ENCODE peak calls at places on chromosomes 2 and 18, in six cellular contexts. Y is brain microvascular endothelial cell, A is heart left ventricle, I is endothelial cell, J is foreskin fibroblast, V is epithelial cell of esophagus. E is an unnamed sample.

GRCh38 chr2:13227543-13227942 is 510.8 kb downstream of the TRIB2 start:
- DNase-seq in V (no peak), I (no peak), J (no peak), Y (no peak), A (no peak), E (no peak)

GRCh38 chr2:10597956-10598355 is 91.8 kb downstream of the NOL10 start:
- DNase-seq in A (no peak), J (no peak), I (no peak), Y (no peak), V (no peak), E (no peak)

GRCh38 chr2:223759569-223760430 is 77.6 kb downstream of the AP1S3 start:
- DNase-seq in A (no peak), J (peak; percentile 43), Y (peak; percentile 56), V (peak; percentile 98), I (no peak), E (peak; percentile 95)

GRCh38 chr18:68221116-68221724 is 493.7 kb downstream of the TMX3 start:
- DNase-seq in J (no peak), I (no peak), A (no peak), Y (no peak), V (no peak), E (no peak)

GRCh38 chr18:28087173-28087563 is 89.8 kb downstream of the CDH2 start:
- DNase-seq in A (no peak), V (no peak), I (no peak), Y (no peak), J (peak; percentile 43), E (peak; percentile 74)

GRCh38 chr18:13477147-13477683 is 249.1 kb downstream of the FAM210A start:
- DNase-seq in A (no peak), V (no peak), Y (no peak), J (no peak), I (no peak), E (no peak)

GRCh38 chr2:98308532-98308931 is 37.7 kb upstream of the CNGA3 start:
- DNase-seq in I (no peak), Y (no peak), J (peak; percentile 6), A (no peak), V (no peak), E (no peak)

GRCh38 chr2:71743995-71744675 is 290.8 kb downstream of the DYSF start:
- DNase-seq in A (no peak), J (peak; percentile 45), Y (no peak), V (peak; percentile 32), I (no peak), E (peak; percentile 46)

GRCh38 chr2:37918742-37919186 is 6.3 kb upstream of the RMDN2 start:
- DNase-seq in Y (no peak), I (no peak), A (no peak), J (peak; percentile 41), V (no peak), E (peak; percentile 27)

GRCh38 chr2:230219419-230220331 is at the start of gene SP110:
- DNase-seq in J (peak; percentile 91), I (peak; percentile 47), Y (peak; percentile 87), A (peak; percentile 82), V (peak; percentile 97), E (peak; percentile 97)

GRCh38 chr2:239094727-239095266 is 246.9 kb downstream of the TWIST2 start:
- DNase-seq in V (no peak), Y (no peak), I (no peak), J (no peak), A (no peak), E (no peak)

GRCh38 chr2:239093956-239094355 is 246.1 kb downstream of the TWIST2 start:
- DNase-seq in I (no peak), Y (no peak), A (no peak), J (peak; percentile 87), V (no peak), E (no peak)

GRCh38 chr2:239093487-239093886 is 245.6 kb downstream of the TWIST2 start:
- DNase-seq in V (no peak), Y (no peak), I (no peak), J (no peak), A (no peak), E (no peak)

GRCh38 chr2:239095475-239095874 is 247.6 kb downstream of the TWIST2 start:
- DNase-seq in I (no peak), A (no peak), Y (no peak), V (no peak), J (no peak), E (no peak)

DNA sequence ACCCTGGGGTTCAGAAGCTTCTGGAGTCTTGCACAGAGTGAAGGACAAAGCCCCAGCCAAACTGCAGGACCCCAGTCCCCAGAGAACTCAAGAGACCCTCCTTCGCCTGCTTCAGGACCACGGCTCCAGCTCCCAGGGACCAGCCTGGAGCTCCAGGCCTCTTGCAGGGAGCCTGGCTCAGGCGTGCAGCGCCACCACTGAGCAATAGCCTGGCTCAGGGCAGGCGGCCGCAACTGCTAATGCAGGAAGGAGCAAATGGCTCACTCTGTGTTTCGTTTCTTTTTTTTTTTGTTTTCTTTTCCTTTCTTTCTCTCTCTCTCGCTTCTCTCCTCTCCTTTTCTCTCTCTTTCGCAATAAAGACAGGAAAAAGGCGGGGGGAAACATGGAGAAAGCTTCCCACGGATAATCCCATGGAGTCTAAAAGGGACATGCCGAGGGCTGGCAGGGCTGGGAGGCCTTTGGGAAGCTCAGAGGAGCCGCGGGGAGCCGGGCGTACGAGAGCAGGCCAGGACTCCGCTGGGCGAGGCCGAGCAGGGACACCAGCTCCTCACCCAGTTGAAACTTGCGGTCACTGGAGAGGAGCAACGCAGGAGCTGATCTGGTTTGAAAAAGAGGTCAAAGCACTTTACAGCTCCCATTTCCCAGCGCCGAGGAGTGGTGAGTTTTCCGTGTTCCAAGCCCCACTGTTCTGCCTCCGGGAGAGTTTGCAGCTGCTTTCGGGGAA is 244.8 kb downstream of the TWIST2 start:
- DNase-seq in J (peak; percentile 26), V (no peak), A (no peak), I (no peak), Y (no peak), E (no peak)
- TF ChIP-seq CTCF in J (no peak), V (no peak), A (no peak), I (no peak), Y (no peak), E (no peak)

DNA sequence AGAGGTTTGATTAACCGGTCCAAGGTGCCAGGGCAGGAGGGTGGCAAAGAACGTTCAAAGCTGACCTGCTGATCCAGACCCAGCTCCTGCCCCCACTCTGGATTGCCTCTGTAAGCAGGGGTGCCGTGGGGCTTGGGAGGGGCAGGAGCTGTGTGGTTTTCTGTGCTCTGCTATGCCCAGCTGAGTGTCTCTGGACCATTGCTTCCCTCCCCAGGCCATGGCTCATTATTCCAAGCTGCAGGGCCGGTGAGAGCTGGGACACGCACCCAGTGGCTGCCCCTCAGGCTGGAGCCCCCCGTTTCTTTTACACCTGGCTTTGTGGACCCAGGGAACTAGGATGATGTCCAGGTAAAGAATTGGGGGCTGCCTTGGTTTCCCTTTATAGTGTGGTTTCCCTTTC is 238.4 kb upstream of the HS6ST1 start:
- DNase-seq in V (no peak), I (no peak), A (no peak), Y (no peak), J (no peak), E (no peak)
- TF ChIP-seq CTCF in V (no peak), I (no peak), A (no peak), Y (no peak), J (no peak), E (no peak)

DNA sequence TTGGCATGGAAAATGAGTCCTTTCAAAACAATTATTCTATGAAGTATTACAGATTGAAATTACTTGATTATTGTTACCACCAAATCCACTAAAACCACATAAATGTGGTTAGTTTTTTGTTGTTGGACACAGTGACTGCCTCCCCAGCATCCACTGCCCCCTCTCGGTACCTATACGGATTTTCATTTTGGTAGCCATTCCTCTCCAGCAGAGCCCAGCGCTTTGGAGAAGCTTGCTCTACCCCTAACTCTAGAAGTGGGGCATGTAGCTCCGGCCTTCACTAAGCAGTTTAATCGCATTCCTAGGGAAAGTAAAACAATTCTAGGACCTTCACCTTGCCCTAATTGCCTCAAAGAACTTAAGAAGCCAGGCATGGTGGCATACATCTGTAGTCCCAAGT is 24.2 kb downstream of the OLA1 start:
- DNase-seq in J (no peak), I (no peak), V (no peak), A (no peak), Y (no peak), E (no peak)
- TF ChIP-seq CTCF in J (no peak), I (no peak), V (no peak), A (no peak), Y (no peak), E (no peak)

DNA sequence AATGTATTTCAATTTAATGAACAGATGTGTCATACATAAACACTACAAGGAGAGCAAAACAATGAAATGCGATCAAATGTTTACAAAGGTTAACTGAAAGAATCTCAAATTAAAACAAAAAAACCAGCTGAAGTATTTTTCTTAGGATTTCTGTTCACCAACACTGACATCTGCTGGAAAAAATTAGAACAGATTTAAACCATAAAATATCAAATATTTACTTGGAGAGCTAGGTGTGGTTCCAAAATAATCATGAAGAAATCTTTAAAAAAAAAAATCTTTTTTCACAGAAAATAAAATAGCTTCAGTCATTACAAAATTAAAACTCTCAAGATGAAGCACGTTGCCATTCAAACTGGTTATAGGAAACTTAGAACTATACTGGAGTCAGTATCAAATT is 13.8 kb downstream of the MMADHC start:
- DNase-seq in I (no peak), Y (no peak), A (no peak), V (no peak), J (peak; percentile 31), E (no peak)
- TF ChIP-seq CTCF in I (peak; percentile 55), Y (peak; percentile 18), A (no peak), V (peak; percentile 18), J (peak; percentile 16), E (peak; percentile 35)

GRCh38 chr18:37430346-37431076 is 135.1 kb downstream of the CELF4 start:
- DNase-seq in Y (no peak), I (no peak), J (no peak), V (no peak), A (no peak), E (no peak)
- TF ChIP-seq CTCF in Y (no peak), I (no peak), J (no peak), V (no peak), A (no peak), E (no peak)

GRCh38 chr2:128027801-128028667 is at the start of gene SAP130:
- DNase-seq in V (peak; percentile 98), Y (peak; percentile 95), A (peak; percentile 99), J (peak; percentile 98), I (peak; percentile 97), E (peak; percentile 94)
- TF ChIP-seq CTCF in V (no peak), Y (no peak), A (no peak), J (no peak), I (no peak), E (no peak)

DNA sequence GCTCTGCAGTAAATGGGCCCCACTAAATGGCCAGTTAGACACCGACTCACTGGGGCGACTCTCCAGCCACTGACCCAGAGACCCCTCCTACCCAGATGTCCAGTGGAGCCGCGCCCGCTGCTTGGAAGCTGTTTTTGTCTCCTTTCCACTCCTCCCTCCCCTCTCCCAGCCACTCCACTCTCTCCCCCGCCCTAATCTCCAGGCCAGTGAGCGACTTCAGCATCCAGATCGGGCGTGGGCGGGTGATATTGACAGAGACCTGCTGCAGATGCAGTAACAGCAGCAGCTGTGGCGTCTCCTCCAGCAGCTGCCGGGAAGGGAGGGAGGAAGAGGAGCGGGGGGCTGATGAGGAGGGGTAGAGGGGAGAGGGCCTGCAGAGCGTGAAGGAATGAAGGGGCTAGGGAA is at the start of gene SCN7A:
- DNase-seq in V (peak; percentile 39), A (peak; percentile 87), I (peak; percentile 32), J (peak; percentile 77), Y (peak; percentile 53), E (peak; percentile 40)
- TF ChIP-seq CTCF in V (no peak), A (no peak), I (no peak), J (no peak), Y (no peak), E (no peak)

E was measured in MCF 10A.